ENCODE peak calls at places on chromosome 10, in five cellular contexts. N is erythroblast, Q is IMR-90, T is heart left ventricle, D is testis. G is an unnamed sample.

GRCh38 chr10:109915566-109915965 is 7.7 kb downstream of the XPNPEP1 start:
- DNase-seq in N (no peak), Q (no peak), T (no peak), D (no peak), G (no peak)

GRCh38 chr10:69842932-69843331 is 41.2 kb downstream of the COL13A1 start:
- DNase-seq in N (no peak), Q (peak), T (no peak), D (no peak), G (no peak)

GRCh38 chr10:125186431-125187170 is 26.2 kb upstream of the CTBP2 start:
- DNase-seq in N (no peak), Q (no peak), T (no peak), D (no peak), G (peak)

GRCh38 chr10:124644281-124644680 is 99.9 kb downstream of the FAM53B start:
- DNase-seq in N (no peak), Q (no peak), T (no peak), D (no peak), G (no peak)

GRCh38 chr10:49360271-49361177 is 35.4 kb downstream of the DRGX start:
- DNase-seq in N (no peak), Q (no peak), T (peak), D (peak), G (no peak)

GRCh38 chr10:1754506-1755177 is 17.3 kb upstream of the ADARB2 start:
- DNase-seq in N (no peak), Q (no peak), T (peak), D (no peak), G (no peak)

GRCh38 chr10:99665304-99665703 is 6.0 kb downstream of the ENTPD7 start:
- DNase-seq in N (no peak), Q (no peak), T (no peak), D (no peak), G (no peak)

GRCh38 chr10:24132741-24133140 is 76.2 kb upstream of the KIAA1217 start:
- DNase-seq in N (no peak), Q (no peak), T (no peak), D (no peak), G (no peak)

GRCh38 chr10:74024600-74024999 is 26.7 kb downstream of the VCL start:
- DNase-seq in N (no peak), Q (no peak), T (no peak), D (no peak), G (no peak)

GRCh38 chr10:31771345-31771831 is 157.2 kb downstream of the ARHGAP12 start:
- DNase-seq in N (no peak), Q (peak), T (no peak), D (no peak), G (no peak)

GRCh38 chr10:74640134-74640533 is 186.3 kb upstream of the KAT6B start:
- DNase-seq in N (no peak), Q (peak), T (no peak), D (no peak), G (no peak)

GRCh38 chr10:125023862-125024495 is 82.1 kb downstream of the ZRANB1 start:
- DNase-seq in N (no peak), Q (no peak), T (peak), D (peak), G (no peak)

GRCh38 chr10:82558208-82558607 is 683.2 kb downstream of the NRG3 start:
- DNase-seq in N (no peak), Q (no peak), T (no peak), D (no peak), G (no peak)

GRCh38 chr10:62426086-62426485 is 51.9 kb downstream of the ZNF365 start:
- DNase-seq in N (no peak), Q (peak), T (no peak), D (no peak), G (no peak)

GRCh38 chr10:106707657-106708056 is 456.8 kb downstream of the SORCS1 start:
- DNase-seq in N (no peak), Q (no peak), T (no peak), D (no peak), G (no peak)

GRCh38 chr10:68781613-68782574 is 45.4 kb upstream of the STOX1 start:
- DNase-seq in N (no peak), Q (no peak), T (no peak), D (no peak), G (no peak)

GRCh38 chr10:60896033-60896432 is 48.0 kb downstream of the RHOBTB1 start:
- DNase-seq in N (no peak), Q (peak), T (no peak), D (no peak), G (no peak)

GRCh38 chr10:79202188-79203013 is 133.6 kb downstream of the ZMIZ1 start:
- DNase-seq in N (peak), Q (peak), T (no peak), D (no peak), G (peak)

GRCh38 chr10:82552273-82552672 is 677.3 kb downstream of the NRG3 start:
- DNase-seq in N (no peak), Q (no peak), T (no peak), D (no peak), G (no peak)

GRCh38 chr10:103416436-103417147 is 20.2 kb downstream of the PDCD11 start:
- DNase-seq in N (peak), Q (peak), T (no peak), D (peak), G (no peak)

GRCh38 chr10:34479520-34480179 is 335.4 kb downstream of the PARD3 start:
- DNase-seq in N (no peak), Q (no peak), T (no peak), D (no peak), G (no peak)

GRCh38 chr10:133140417-133141143 is 19.4 kb upstream of the KNDC1 start:
- DNase-seq in N (no peak), Q (no peak), T (no peak), D (peak), G (no peak)

GRCh38 chr10:115056186-115056585 is 37.0 kb upstream of the ATRNL1 start:
- DNase-seq in N (no peak), Q (no peak), T (no peak), D (no peak), G (no peak)

GRCh38 chr10:66928000-66928770 is 2.3 kb downstream of the LRRTM3 start:
- DNase-seq in N (no peak), Q (peak), T (peak), D (peak), G (no peak)

GRCh38 chr10:110361800-110362456 is 57.2 kb upstream of the SMNDC1 start:
- DNase-seq in N (no peak), Q (no peak), T (no peak), D (no peak), G (no peak)

GRCh38 chr10:130757821-130758489 is 553.6 kb downstream of the TCERG1L start:
- DNase-seq in N (no peak), Q (no peak), T (no peak), D (no peak), G (peak)

GRCh38 chr10:88209837-88210552 is 346.6 kb downstream of the PTEN start:
- DNase-seq in N (no peak), Q (peak), T (no peak), D (peak), G (no peak)

GRCh38 chr10:35598379-35598778 is 6.8 kb upstream of the GJD4 start:
- DNase-seq in N (no peak), Q (no peak), T (no peak), D (no peak), G (no peak)

GRCh38 chr10:43404675-43405221 is 4.2 kb downstream of the HNRNPF start:
- DNase-seq in N (no peak), Q (no peak), T (no peak), D (no peak), G (no peak)

GRCh38 chr10:95133016-95133752 is 60.9 kb upstream of the ACSM6 start:
- DNase-seq in N (peak), Q (peak), T (peak), D (peak), G (peak)

GRCh38 chr10:49363309-49364031 is 32.4 kb downstream of the DRGX start:
- DNase-seq in N (no peak), Q (no peak), T (no peak), D (no peak), G (no peak)

GRCh38 chr10:96222441-96222840 is 48.9 kb downstream of the BLNK start:
- DNase-seq in N (no peak), Q (no peak), T (no peak), D (no peak), G (no peak)

DNA sequence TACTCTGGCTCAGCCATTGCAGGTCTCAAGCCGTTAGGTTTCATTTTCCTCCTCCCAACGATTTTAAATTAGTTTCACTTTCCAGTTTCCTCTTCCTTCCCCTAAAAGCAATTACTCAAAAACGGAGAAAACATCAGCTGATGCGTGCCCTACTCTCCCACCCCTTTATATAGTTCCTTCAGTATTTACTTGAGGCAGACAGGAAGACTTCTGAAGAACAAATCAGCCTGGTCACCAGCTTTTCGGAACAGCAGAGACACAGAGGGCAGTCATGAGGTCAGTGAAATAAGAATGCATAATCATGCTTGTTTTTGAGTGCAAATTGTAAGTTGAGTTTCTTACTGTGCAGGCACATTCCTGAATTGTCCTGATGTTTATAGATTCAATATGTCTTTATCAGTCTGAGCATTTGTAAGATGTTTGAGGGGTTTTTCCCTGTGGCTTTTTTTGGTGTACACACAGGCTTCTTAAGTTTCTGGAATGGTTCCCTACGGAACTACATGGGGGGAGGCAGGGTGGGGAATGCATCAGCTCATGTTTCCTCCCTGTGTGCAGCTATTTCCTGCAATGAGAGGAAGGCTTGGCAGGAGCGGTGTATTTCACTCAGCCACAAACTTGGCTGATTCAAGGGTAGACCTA is at the start of gene IFIT3:
- DNase-seq in N (peak), Q (peak), T (no peak), D (peak), G (no peak)
- TF ChIP-seq POLR2A in N (peak), Q (no peak), T (no peak), D (no peak), G (no peak)

GRCh38 chr10:29735628-29736324 is 101.0 kb upstream of the SVIL start:
- DNase-seq in N (peak), Q (peak), T (peak), D (peak), G (peak)
- TF ChIP-seq POLR2A in N (no peak), Q (no peak), T (no peak), D (no peak), G (no peak)

DNA sequence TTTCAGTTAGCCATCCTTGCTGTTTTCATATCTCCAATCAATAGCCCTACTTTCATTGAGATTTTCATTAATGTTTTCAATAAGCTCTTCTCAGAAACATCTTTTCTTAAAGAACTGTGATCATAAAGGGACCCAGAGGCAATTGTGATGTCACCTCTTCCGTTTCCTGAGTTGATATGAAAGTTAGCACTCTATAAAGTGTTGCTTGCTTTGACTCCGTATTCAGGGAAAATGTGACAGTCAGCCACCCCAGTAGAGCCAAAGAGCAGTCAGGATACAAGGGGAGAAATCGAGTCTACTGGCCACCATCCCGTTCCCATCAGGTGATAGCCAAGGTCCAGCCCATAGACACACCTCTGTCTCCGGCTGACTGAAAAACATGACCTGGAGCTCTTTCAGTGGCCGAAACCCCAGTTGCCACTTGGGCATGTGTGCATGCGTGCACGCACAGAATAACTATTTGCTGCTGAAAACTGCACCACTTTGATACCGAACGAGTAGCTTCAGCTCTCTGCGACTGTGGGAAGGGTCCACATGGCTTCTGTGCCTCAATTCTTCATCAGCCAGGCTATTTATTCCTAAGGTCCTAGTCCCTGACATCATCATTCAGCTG is 291.4 kb downstream of the USP6NL start:
- DNase-seq in N (no peak), Q (no peak), T (no peak), D (no peak), G (no peak)
- TF ChIP-seq POLR2A in N (no peak), Q (no peak), T (no peak), D (no peak), G (no peak)

DNA sequence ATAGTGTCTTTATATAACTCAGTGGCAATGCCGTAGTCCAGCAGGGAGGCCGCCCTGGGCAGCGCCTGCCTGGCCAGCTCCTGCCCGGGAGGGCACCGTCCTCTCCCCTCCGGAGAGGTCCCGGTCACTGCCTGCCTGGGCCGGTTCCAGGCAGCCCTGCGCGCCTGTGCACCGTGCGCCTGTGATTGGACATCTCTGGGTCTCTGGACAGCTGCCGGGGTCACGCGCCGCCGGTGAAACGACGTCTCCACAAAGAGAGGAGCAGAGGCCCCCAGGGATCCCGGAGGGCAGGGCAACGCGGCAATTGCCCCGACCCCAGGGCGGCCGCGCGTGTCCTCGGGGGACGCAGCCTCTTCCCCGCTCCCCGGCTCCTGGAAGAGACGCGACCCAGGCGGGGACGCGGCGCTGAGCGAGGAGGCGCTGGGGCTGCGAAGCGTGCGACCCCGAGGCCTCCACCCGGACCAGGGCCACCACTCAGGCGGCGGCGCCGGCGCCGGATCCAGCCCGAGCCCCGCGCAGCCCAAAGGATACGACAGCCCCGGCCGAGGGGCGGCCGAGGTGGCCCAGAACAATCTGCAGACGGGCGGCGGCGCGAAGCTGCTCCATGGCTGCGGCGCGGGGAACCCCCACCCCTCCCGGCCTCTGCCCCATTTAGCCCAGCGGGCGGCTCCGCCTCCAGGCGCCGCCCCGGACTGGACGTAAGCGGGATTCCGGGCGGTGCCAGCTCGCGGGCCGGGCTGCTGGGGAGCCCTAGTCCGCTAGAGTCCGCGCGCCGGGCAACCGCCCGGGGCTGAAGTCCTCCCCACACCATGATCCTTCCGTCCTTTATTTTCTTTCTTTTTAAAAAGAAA is at the start of gene PHYH:
- DNase-seq in N (peak), Q (peak), T (peak), D (peak), G (peak)
- TF ChIP-seq POLR2A in N (peak), Q (peak), T (peak), D (peak), G (no peak)

DNA sequence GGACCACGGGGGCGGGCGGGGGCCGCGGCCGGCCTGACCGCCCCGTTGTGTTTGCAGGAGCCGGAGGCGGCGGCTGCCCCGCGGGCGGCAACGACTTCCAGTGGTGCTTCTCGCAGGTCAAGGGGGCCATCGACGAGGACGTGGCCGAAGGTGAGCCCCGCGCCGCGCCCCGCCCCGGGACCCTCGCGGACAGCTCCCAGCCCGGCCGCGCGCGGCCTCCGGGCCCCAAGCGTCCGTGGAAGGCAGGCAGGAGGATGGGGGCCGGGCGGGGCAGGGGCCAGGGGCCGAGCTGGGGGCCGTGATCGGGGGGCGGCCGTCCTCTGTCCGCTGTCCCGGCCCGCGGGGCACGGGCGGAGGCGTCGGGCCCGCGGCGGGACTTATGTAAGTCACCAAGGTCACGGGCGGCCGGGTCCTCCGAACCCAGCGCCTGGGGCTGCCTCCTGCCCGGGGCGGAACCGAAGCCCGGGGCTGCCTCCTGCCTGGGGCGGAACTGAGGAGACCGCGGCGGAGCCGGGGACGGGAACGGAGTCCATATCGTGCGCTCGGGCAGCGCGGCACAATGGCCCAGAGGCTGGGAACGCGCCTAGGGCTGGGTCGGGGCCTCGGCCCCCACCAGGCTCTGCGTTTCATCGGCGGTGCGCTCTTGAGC is 497 bp downstream of the PPP2R2D start:
- DNase-seq in N (peak), Q (peak), T (peak), D (peak), G (peak)
- TF ChIP-seq POLR2A in N (peak), Q (no peak), T (no peak), D (no peak), G (no peak)

GRCh38 chr10:77836299-77836820 is 90.2 kb downstream of the DLG5 start:
- DNase-seq in N (peak), Q (peak), T (no peak), D (peak), G (peak)
- TF ChIP-seq POLR2A in N (no peak), Q (no peak), T (no peak), D (no peak), G (no peak)

G was measured in spleen.